ENCODE peak calls at places on chromosomes 5 and 9, in four cellular contexts. One of them, this sample, is unnamed.
A peak's percentile ranks its signal among the peaks of the same experiment; 100 is the strongest.

GRCh38 chr9:75269202-75269601 is 180.9 kb downstream of the OSTF1 start:
- DNase-seq in HT-29: no peak
- DNase-seq in GM12891: no peak
- DNase-seq in CD4-positive, CD25-positive, alpha-beta regulatory T cell: no peak
- DNase-seq in this sample: no peak

GRCh38 chr5:128074171-128074570 is 9.4 kb upstream of the SLC12A2 start:
- DNase-seq in HT-29: no peak
- DNase-seq in GM12891: no peak
- DNase-seq in CD4-positive, CD25-positive, alpha-beta regulatory T cell: no peak
- DNase-seq in this sample: no peak

GRCh38 chr9:89606567-89607311 is 1.9 kb downstream of the GADD45G start:
- DNase-seq in HT-29: peak; percentile 81
- DNase-seq in GM12891: no peak
- DNase-seq in CD4-positive, CD25-positive, alpha-beta regulatory T cell: no peak
- DNase-seq in this sample: peak; percentile 20

GRCh38 chr9:93286252-93287188 is 102.6 kb downstream of the WNK2 start:
- DNase-seq in HT-29: no peak
- DNase-seq in GM12891: no peak
- DNase-seq in CD4-positive, CD25-positive, alpha-beta regulatory T cell: no peak
- DNase-seq in this sample: peak; percentile 48

GRCh38 chr9:137611623-137612609 is 6.4 kb downstream of the ARRDC1 start:
- DNase-seq in HT-29: peak; percentile 97
- DNase-seq in GM12891: no peak
- DNase-seq in CD4-positive, CD25-positive, alpha-beta regulatory T cell: no peak
- DNase-seq in this sample: no peak

GRCh38 chr5:600551-601541 is 11.3 kb upstream of the CEP72 start:
- DNase-seq in HT-29: peak; percentile 72
- DNase-seq in GM12891: no peak
- DNase-seq in CD4-positive, CD25-positive, alpha-beta regulatory T cell: no peak
- DNase-seq in this sample: no peak

GRCh38 chr9:114016629-114017423 is 61.3 kb downstream of the AMBP start:
- DNase-seq in HT-29: no peak
- DNase-seq in GM12891: no peak
- DNase-seq in CD4-positive, CD25-positive, alpha-beta regulatory T cell: no peak
- DNase-seq in this sample: no peak

GRCh38 chr5:153147891-153148623 is 342.4 kb upstream of the GRIA1 start:
- DNase-seq in HT-29: peak; percentile 32
- DNase-seq in GM12891: no peak
- DNase-seq in CD4-positive, CD25-positive, alpha-beta regulatory T cell: no peak
- DNase-seq in this sample: no peak

GRCh38 chr5:37738057-37738691 is 101.7 kb downstream of the GDNF start:
- DNase-seq in HT-29: peak; percentile 70
- DNase-seq in GM12891: no peak
- DNase-seq in CD4-positive, CD25-positive, alpha-beta regulatory T cell: no peak
- DNase-seq in this sample: no peak

GRCh38 chr5:9534881-9535517 is 10.9 kb downstream of the SEMA5A start:
- DNase-seq in HT-29: no peak
- DNase-seq in GM12891: no peak
- DNase-seq in CD4-positive, CD25-positive, alpha-beta regulatory T cell: no peak
- DNase-seq in this sample: no peak

This sample was measured in germinal center.